ENCODE peak calls at places on chromosomes 2 and 18, in four cellular contexts. I is HepG2, S is K562, C is GM12878. L is an unnamed sample.

GRCh38 chr2:186806591-186806990 is 42.4 kb downstream of the ZSWIM2 start:
- DNase-seq in I (no peak), S (no peak), C (no peak), L (no peak)

GRCh38 chr2:205474746-205475145 is 207.6 kb upstream of the NRP2 start:
- DNase-seq in I (no peak), S (no peak), C (no peak), L (no peak)

GRCh38 chr2:163990554-163990953 is 254.7 kb upstream of the FIGN start:
- DNase-seq in I (no peak), S (no peak), C (no peak), L (no peak)

GRCh38 chr2:219626540-219626939 is 890 bp upstream of the SLC4A3 start:
- DNase-seq in I (peak), S (no peak), C (no peak), L (no peak)

GRCh38 chr2:134838143-134838620 is at the start of gene ACMSD:
- DNase-seq in I (no peak), S (no peak), C (no peak), L (no peak)

GRCh38 chr18:74549591-74550104 is 15.3 kb downstream of the CNDP1 start:
- DNase-seq in I (no peak), S (no peak), C (no peak), L (no peak)

GRCh38 chr2:166632616-166633015 is 138.6 kb upstream of the SCN7A start:
- DNase-seq in I (no peak), S (no peak), C (no peak), L (no peak)

GRCh38 chr2:152504618-152505017 is 169.6 kb downstream of the FMNL2 start:
- DNase-seq in I (no peak), S (no peak), C (no peak), L (no peak)

GRCh38 chr2:151162185-151162584 is 99.5 kb downstream of the RBM43 start:
- DNase-seq in I (no peak), S (no peak), C (no peak), L (no peak)

GRCh38 chr2:100902833-100903405 is 83.0 kb downstream of the NPAS2 start:
- DNase-seq in I (peak), S (no peak), C (no peak), L (no peak)

GRCh38 chr2:189951791-189952535 is 110.6 kb downstream of the MSTN start:
- DNase-seq in I (no peak), S (no peak), C (no peak), L (no peak)

GRCh38 chr18:70256184-70256583 is 32.7 kb upstream of the SOCS6 start:
- DNase-seq in I (no peak), S (no peak), C (no peak), L (no peak)

GRCh38 chr2:234178309-234179030 is 128.0 kb downstream of the SPP2 start:
- DNase-seq in I (no peak), S (no peak), C (no peak), L (no peak)
- TF ChIP-seq CBFB in I (no peak), S (no peak), C (no peak), L (no peak)

DNA sequence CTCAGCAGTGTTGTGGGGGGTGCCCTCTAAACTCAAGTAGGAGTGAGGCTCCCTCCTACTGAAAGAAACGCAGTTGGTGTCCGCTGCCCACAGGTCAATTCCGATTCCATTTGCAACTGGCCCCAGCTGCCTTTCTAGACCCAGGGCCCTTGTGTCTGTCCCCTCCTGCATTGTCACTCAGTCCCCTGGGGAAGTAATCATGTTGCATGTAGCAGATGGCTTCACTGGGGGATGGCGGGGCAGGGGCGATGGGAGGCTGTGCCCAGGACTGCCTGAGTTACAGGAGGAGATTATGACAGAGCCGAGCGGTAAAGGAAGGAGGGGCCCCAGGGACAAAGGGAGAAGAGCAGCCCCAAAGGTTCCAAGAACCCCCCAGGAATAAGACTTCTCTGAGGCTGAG is 62.5 kb upstream of the SH3RF3 start:
- DNase-seq in I (no peak), S (no peak), C (no peak), L (no peak)
- TF ChIP-seq USF2 in I (no peak), S (no peak), C (no peak), L (no peak)

GRCh38 chr2:7925506-7925905 is 756.4 kb upstream of the ID2 start:
- DNase-seq in I (no peak), S (no peak), C (no peak), L (no peak)

GRCh38 chr2:7919510-7919909 is 762.3 kb upstream of the ID2 start:
- DNase-seq in I (no peak), S (peak), C (no peak), L (no peak)

GRCh38 chr2:7929276-7929675 is 752.6 kb upstream of the ID2 start:
- DNase-seq in I (no peak), S (no peak), C (no peak), L (no peak)

GRCh38 chr2:7927694-7928093 is 754.2 kb upstream of the ID2 start:
- DNase-seq in I (no peak), S (no peak), C (no peak), L (no peak)

DNA sequence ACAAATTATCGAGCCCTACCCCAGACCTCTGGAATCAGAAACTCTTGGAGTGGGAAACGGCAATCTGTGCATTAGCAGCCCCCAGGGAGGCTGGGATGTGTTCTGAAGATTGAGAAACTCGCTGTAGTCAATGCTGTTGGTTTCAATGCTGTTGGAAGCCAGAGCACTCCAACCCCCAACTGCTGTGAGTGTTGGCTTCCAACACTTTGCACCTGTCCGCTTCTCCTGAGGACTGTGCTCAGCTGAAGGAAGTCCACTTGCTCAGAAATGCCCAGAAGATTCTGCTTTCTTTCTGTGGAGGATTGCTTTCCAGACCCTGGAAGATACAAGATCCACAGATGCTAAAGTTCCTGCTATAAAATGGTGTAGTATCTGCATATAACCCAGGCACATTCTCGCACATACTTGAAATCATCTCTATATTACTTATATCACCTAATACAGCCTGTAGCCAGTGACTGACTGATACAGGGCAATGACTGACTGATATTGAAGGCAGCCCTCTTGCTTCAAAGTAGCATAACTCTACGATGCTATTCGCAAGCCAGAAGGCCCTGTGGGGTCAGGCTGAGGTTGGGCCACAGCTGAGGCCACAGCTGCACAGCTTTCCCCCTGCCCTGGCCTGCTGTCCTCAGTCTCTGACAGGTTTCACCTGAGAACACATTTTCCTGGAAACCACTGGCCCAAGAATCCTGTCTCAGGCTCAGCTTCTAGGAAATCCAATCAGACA is 757.7 kb upstream of the ID2 start:
- DNase-seq in I (no peak), S (no peak), C (no peak), L (no peak)
- TF ChIP-seq ESRRA in I (no peak), S (no peak), C (no peak), L (no peak)

GRCh38 chr2:26666671-26667070 is 25.5 kb upstream of the CIB4 start:
- DNase-seq in I (no peak), S (no peak), C (no peak), L (no peak)
- TF ChIP-seq CBFB in I (no peak), S (no peak), C (no peak), L (no peak)

DNA sequence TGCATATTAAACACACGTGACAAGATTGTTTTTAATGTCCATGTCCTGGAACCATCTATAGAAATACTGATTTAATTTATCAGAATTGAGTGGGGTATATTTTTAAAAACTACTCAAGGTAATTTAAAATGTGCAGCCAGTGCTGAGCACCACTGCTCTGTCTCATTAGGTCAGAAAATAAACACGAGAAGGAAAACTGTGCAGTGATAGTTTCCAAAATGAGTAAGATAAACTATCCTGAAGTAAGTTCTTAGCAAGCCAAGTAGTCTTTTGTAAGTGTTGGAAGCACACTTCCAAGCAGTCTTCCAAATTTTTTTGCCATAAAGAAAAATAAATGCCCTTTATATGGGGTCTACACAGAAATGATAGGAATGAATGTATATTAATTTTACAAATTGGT is 93.8 kb upstream of the DNAJC10 start:
- DNase-seq in I (no peak), S (no peak), C (no peak), L (no peak)
- TF ChIP-seq USF2 in I (no peak), S (no peak), C (no peak), L (no peak)

GRCh38 chr2:102065675-102066252 is 74.0 kb downstream of the IL1R2 start:
- DNase-seq in I (peak), S (peak), C (no peak), L (no peak)
- TF ChIP-seq ESRRA in I (peak), S (no peak), C (no peak), L (no peak)

GRCh38 chr2:109460553-109461324 is 153.0 kb downstream of the SEPTIN10 start:
- DNase-seq in I (no peak), S (no peak), C (no peak), L (no peak)
- TF ChIP-seq CBFB in I (no peak), S (no peak), C (no peak), L (no peak)

GRCh38 chr18:10032331-10032979 is 118.6 kb downstream of the VAPA start:
- DNase-seq in I (no peak), S (no peak), C (no peak), L (peak)
- TF ChIP-seq USF2 in I (no peak), S (no peak), C (no peak), L (no peak)